ENCODE peak calls at places on chromosomes 5 and 9, in four cellular contexts. One of them, this sample, is unnamed.

GRCh38 chr5:111144352-111144930 is 52.3 kb downstream of the WDR36 start:
- DNase-seq in RPMI7951: peak; percentile 51
- DNase-seq in stimulated activated CD4-positive, alpha-beta T cell treated with anti-CD3 and anti-CD28 coated beads, Interleukin-1b, Interleukin-23, amount 100 ng/mL, for 1 hour: no peak
- DNase-seq in substantia nigra: no peak
- DNase-seq in this sample: no peak

GRCh38 chr9:128005938-128006337 is 25.1 kb upstream of the EEIG1 start:
- DNase-seq in RPMI7951: no peak
- DNase-seq in stimulated activated CD4-positive, alpha-beta T cell treated with anti-CD3 and anti-CD28 coated beads, Interleukin-1b, Interleukin-23, amount 100 ng/mL, for 1 hour: no peak
- DNase-seq in substantia nigra: no peak
- DNase-seq in this sample: no peak

GRCh38 chr9:86321373-86321772 is 32.8 kb downstream of the TUT7 start:
- DNase-seq in RPMI7951: peak; percentile 68
- DNase-seq in stimulated activated CD4-positive, alpha-beta T cell treated with anti-CD3 and anti-CD28 coated beads, Interleukin-1b, Interleukin-23, amount 100 ng/mL, for 1 hour: no peak
- DNase-seq in substantia nigra: no peak
- DNase-seq in this sample: no peak

GRCh38 chr9:81394816-81395215 is 294.5 kb downstream of the TLE1 start:
- DNase-seq in RPMI7951: no peak
- DNase-seq in stimulated activated CD4-positive, alpha-beta T cell treated with anti-CD3 and anti-CD28 coated beads, Interleukin-1b, Interleukin-23, amount 100 ng/mL, for 1 hour: no peak
- DNase-seq in substantia nigra: no peak
- DNase-seq in this sample: no peak

GRCh38 chr9:86054695-86055094 is 44.7 kb downstream of the GOLM1 start:
- DNase-seq in RPMI7951: no peak
- DNase-seq in stimulated activated CD4-positive, alpha-beta T cell treated with anti-CD3 and anti-CD28 coated beads, Interleukin-1b, Interleukin-23, amount 100 ng/mL, for 1 hour: no peak
- DNase-seq in substantia nigra: no peak
- DNase-seq in this sample: no peak

GRCh38 chr5:69527128-69527745 is 32.8 kb upstream of the GTF2H2C start:
- DNase-seq in RPMI7951: no peak
- DNase-seq in stimulated activated CD4-positive, alpha-beta T cell treated with anti-CD3 and anti-CD28 coated beads, Interleukin-1b, Interleukin-23, amount 100 ng/mL, for 1 hour: no peak
- DNase-seq in substantia nigra: no peak
- DNase-seq in this sample: no peak

GRCh38 chr9:3181049-3181953 is 337.4 kb upstream of the PUM3 start:
- DNase-seq in RPMI7951: no peak
- DNase-seq in stimulated activated CD4-positive, alpha-beta T cell treated with anti-CD3 and anti-CD28 coated beads, Interleukin-1b, Interleukin-23, amount 100 ng/mL, for 1 hour: peak; percentile 4
- DNase-seq in substantia nigra: peak; percentile 16
- DNase-seq in this sample: peak; percentile 61

GRCh38 chr9:23571414-23572104 is 254.5 kb downstream of the ELAVL2 start:
- DNase-seq in RPMI7951: no peak
- DNase-seq in stimulated activated CD4-positive, alpha-beta T cell treated with anti-CD3 and anti-CD28 coated beads, Interleukin-1b, Interleukin-23, amount 100 ng/mL, for 1 hour: no peak
- DNase-seq in substantia nigra: no peak
- DNase-seq in this sample: no peak

GRCh38 chr5:177447611-177448243 is 1.1 kb downstream of the PRR7 start:
- DNase-seq in RPMI7951: peak; percentile 96
- DNase-seq in stimulated activated CD4-positive, alpha-beta T cell treated with anti-CD3 and anti-CD28 coated beads, Interleukin-1b, Interleukin-23, amount 100 ng/mL, for 1 hour: no peak
- DNase-seq in substantia nigra: peak; percentile 75
- DNase-seq in this sample: peak; percentile 88

GRCh38 chr9:98010450-98010849 is 27.3 kb downstream of the ANP32B start:
- DNase-seq in RPMI7951: no peak
- DNase-seq in stimulated activated CD4-positive, alpha-beta T cell treated with anti-CD3 and anti-CD28 coated beads, Interleukin-1b, Interleukin-23, amount 100 ng/mL, for 1 hour: no peak
- DNase-seq in substantia nigra: no peak
- DNase-seq in this sample: no peak

GRCh38 chr9:20775683-20776082 is 91.6 kb downstream of the FOCAD start:
- DNase-seq in RPMI7951: no peak
- DNase-seq in stimulated activated CD4-positive, alpha-beta T cell treated with anti-CD3 and anti-CD28 coated beads, Interleukin-1b, Interleukin-23, amount 100 ng/mL, for 1 hour: no peak
- DNase-seq in substantia nigra: no peak
- DNase-seq in this sample: no peak

GRCh38 chr5:39025456-39025855 is 48.7 kb downstream of the RICTOR start:
- DNase-seq in RPMI7951: no peak
- DNase-seq in stimulated activated CD4-positive, alpha-beta T cell treated with anti-CD3 and anti-CD28 coated beads, Interleukin-1b, Interleukin-23, amount 100 ng/mL, for 1 hour: no peak
- DNase-seq in substantia nigra: no peak
- DNase-seq in this sample: no peak

GRCh38 chr5:43573058-43573457 is 16.2 kb upstream of the PAIP1 start:
- DNase-seq in RPMI7951: peak; percentile 26
- DNase-seq in stimulated activated CD4-positive, alpha-beta T cell treated with anti-CD3 and anti-CD28 coated beads, Interleukin-1b, Interleukin-23, amount 100 ng/mL, for 1 hour: no peak
- DNase-seq in substantia nigra: no peak
- DNase-seq in this sample: no peak

GRCh38 chr9:130465383-130466096 is 20.8 kb downstream of the ASS1 start:
- DNase-seq in RPMI7951: no peak
- DNase-seq in stimulated activated CD4-positive, alpha-beta T cell treated with anti-CD3 and anti-CD28 coated beads, Interleukin-1b, Interleukin-23, amount 100 ng/mL, for 1 hour: no peak
- DNase-seq in substantia nigra: no peak
- DNase-seq in this sample: no peak

GRCh38 chr9:123387686-123388085 is 31.7 kb downstream of the CRB2 start:
- DNase-seq in RPMI7951: no peak
- DNase-seq in stimulated activated CD4-positive, alpha-beta T cell treated with anti-CD3 and anti-CD28 coated beads, Interleukin-1b, Interleukin-23, amount 100 ng/mL, for 1 hour: no peak
- DNase-seq in substantia nigra: no peak
- DNase-seq in this sample: no peak

GRCh38 chr5:131413605-131414559 is 150.0 kb downstream of the CDC42SE2 start:
- DNase-seq in RPMI7951: peak; percentile 3
- DNase-seq in stimulated activated CD4-positive, alpha-beta T cell treated with anti-CD3 and anti-CD28 coated beads, Interleukin-1b, Interleukin-23, amount 100 ng/mL, for 1 hour: no peak
- DNase-seq in substantia nigra: no peak
- DNase-seq in this sample: no peak

GRCh38 chr5:61332369-61332745 is 299 bp downstream of the ZSWIM6 start:
- DNase-seq in RPMI7951: peak; percentile 27
- DNase-seq in stimulated activated CD4-positive, alpha-beta T cell treated with anti-CD3 and anti-CD28 coated beads, Interleukin-1b, Interleukin-23, amount 100 ng/mL, for 1 hour: peak; percentile 9
- DNase-seq in substantia nigra: no peak
- DNase-seq in this sample: no peak

GRCh38 chr5:147140558-147140957 is 94.3 kb upstream of the STK32A start:
- DNase-seq in RPMI7951: no peak
- DNase-seq in stimulated activated CD4-positive, alpha-beta T cell treated with anti-CD3 and anti-CD28 coated beads, Interleukin-1b, Interleukin-23, amount 100 ng/mL, for 1 hour: no peak
- DNase-seq in substantia nigra: no peak
- DNase-seq in this sample: no peak

GRCh38 chr9:133961226-133962165 is 30.6 kb downstream of the VAV2 start:
- DNase-seq in RPMI7951: no peak
- DNase-seq in stimulated activated CD4-positive, alpha-beta T cell treated with anti-CD3 and anti-CD28 coated beads, Interleukin-1b, Interleukin-23, amount 100 ng/mL, for 1 hour: no peak
- DNase-seq in substantia nigra: no peak
- DNase-seq in this sample: no peak

GRCh38 chr5:169218862-169219261 is 82.1 kb downstream of the SLIT3 start:
- DNase-seq in RPMI7951: peak; percentile 66
- DNase-seq in stimulated activated CD4-positive, alpha-beta T cell treated with anti-CD3 and anti-CD28 coated beads, Interleukin-1b, Interleukin-23, amount 100 ng/mL, for 1 hour: no peak
- DNase-seq in substantia nigra: no peak
- DNase-seq in this sample: no peak

GRCh38 chr5:150656191-150657132 is 4.6 kb upstream of the MYOZ3 start:
- DNase-seq in RPMI7951: peak; percentile 55
- DNase-seq in stimulated activated CD4-positive, alpha-beta T cell treated with anti-CD3 and anti-CD28 coated beads, Interleukin-1b, Interleukin-23, amount 100 ng/mL, for 1 hour: peak; percentile 43
- DNase-seq in substantia nigra: peak; percentile 60
- DNase-seq in this sample: peak; percentile 24

GRCh38 chr9:14563902-14564578 is 129.2 kb downstream of the ZDHHC21 start:
- DNase-seq in RPMI7951: no peak
- DNase-seq in stimulated activated CD4-positive, alpha-beta T cell treated with anti-CD3 and anti-CD28 coated beads, Interleukin-1b, Interleukin-23, amount 100 ng/mL, for 1 hour: no peak
- DNase-seq in substantia nigra: no peak
- DNase-seq in this sample: no peak

GRCh38 chr9:119951090-119951489 is 581.9 kb upstream of the BRINP1 start:
- DNase-seq in RPMI7951: no peak
- DNase-seq in stimulated activated CD4-positive, alpha-beta T cell treated with anti-CD3 and anti-CD28 coated beads, Interleukin-1b, Interleukin-23, amount 100 ng/mL, for 1 hour: no peak
- DNase-seq in substantia nigra: no peak
- DNase-seq in this sample: no peak

GRCh38 chr5:177530638-177531037 is 13.9 kb upstream of the DDX41 start:
- DNase-seq in RPMI7951: no peak
- DNase-seq in stimulated activated CD4-positive, alpha-beta T cell treated with anti-CD3 and anti-CD28 coated beads, Interleukin-1b, Interleukin-23, amount 100 ng/mL, for 1 hour: no peak
- DNase-seq in substantia nigra: no peak
- DNase-seq in this sample: no peak

GRCh38 chr9:135221951-135222631 is 134.6 kb downstream of the OLFM1 start:
- DNase-seq in RPMI7951: no peak
- DNase-seq in stimulated activated CD4-positive, alpha-beta T cell treated with anti-CD3 and anti-CD28 coated beads, Interleukin-1b, Interleukin-23, amount 100 ng/mL, for 1 hour: no peak
- DNase-seq in substantia nigra: no peak
- DNase-seq in this sample: no peak

GRCh38 chr9:34611811-34612787 is at the start of gene RPP25L:
- DNase-seq in RPMI7951: peak; percentile 81
- DNase-seq in stimulated activated CD4-positive, alpha-beta T cell treated with anti-CD3 and anti-CD28 coated beads, Interleukin-1b, Interleukin-23, amount 100 ng/mL, for 1 hour: peak; percentile 81
- DNase-seq in substantia nigra: peak; percentile 74
- DNase-seq in this sample: peak; percentile 78

GRCh38 chr9:21294904-21295538 is 10.1 kb downstream of the IFNA5 start:
- DNase-seq in RPMI7951: no peak
- DNase-seq in stimulated activated CD4-positive, alpha-beta T cell treated with anti-CD3 and anti-CD28 coated beads, Interleukin-1b, Interleukin-23, amount 100 ng/mL, for 1 hour: no peak
- DNase-seq in substantia nigra: no peak
- DNase-seq in this sample: no peak

GRCh38 chr5:106393276-106393675 is 1277.5 kb downstream of the EFNA5 start:
- DNase-seq in RPMI7951: peak; percentile 12
- DNase-seq in stimulated activated CD4-positive, alpha-beta T cell treated with anti-CD3 and anti-CD28 coated beads, Interleukin-1b, Interleukin-23, amount 100 ng/mL, for 1 hour: no peak
- DNase-seq in substantia nigra: no peak
- DNase-seq in this sample: no peak

GRCh38 chr9:127386981-127387380 is 10.0 kb upstream of the SLC2A8 start:
- DNase-seq in RPMI7951: no peak
- DNase-seq in stimulated activated CD4-positive, alpha-beta T cell treated with anti-CD3 and anti-CD28 coated beads, Interleukin-1b, Interleukin-23, amount 100 ng/mL, for 1 hour: no peak
- DNase-seq in substantia nigra: no peak
- DNase-seq in this sample: no peak

GRCh38 chr9:114430443-114430842 is 42.7 kb upstream of the AKNA start:
- DNase-seq in RPMI7951: no peak
- DNase-seq in stimulated activated CD4-positive, alpha-beta T cell treated with anti-CD3 and anti-CD28 coated beads, Interleukin-1b, Interleukin-23, amount 100 ng/mL, for 1 hour: no peak
- DNase-seq in substantia nigra: no peak
- DNase-seq in this sample: no peak

GRCh38 chr9:121682201-121682600 is 30.8 kb downstream of the DAB2IP start:
- DNase-seq in RPMI7951: no peak
- DNase-seq in stimulated activated CD4-positive, alpha-beta T cell treated with anti-CD3 and anti-CD28 coated beads, Interleukin-1b, Interleukin-23, amount 100 ng/mL, for 1 hour: no peak
- DNase-seq in substantia nigra: no peak
- DNase-seq in this sample: no peak

GRCh38 chr9:99778308-99778707 is 43.4 kb upstream of the NR4A3 start:
- DNase-seq in RPMI7951: peak; percentile 83
- DNase-seq in stimulated activated CD4-positive, alpha-beta T cell treated with anti-CD3 and anti-CD28 coated beads, Interleukin-1b, Interleukin-23, amount 100 ng/mL, for 1 hour: no peak
- DNase-seq in substantia nigra: no peak
- DNase-seq in this sample: no peak

GRCh38 chr5:134435525-134435924 is 23.8 kb upstream of the CDKN2AIPNL start:
- DNase-seq in RPMI7951: peak; percentile 26
- DNase-seq in stimulated activated CD4-positive, alpha-beta T cell treated with anti-CD3 and anti-CD28 coated beads, Interleukin-1b, Interleukin-23, amount 100 ng/mL, for 1 hour: no peak
- DNase-seq in substantia nigra: no peak
- DNase-seq in this sample: no peak

GRCh38 chr5:149386166-149386565 is 7.1 kb upstream of the IL17B start:
- DNase-seq in RPMI7951: no peak
- DNase-seq in stimulated activated CD4-positive, alpha-beta T cell treated with anti-CD3 and anti-CD28 coated beads, Interleukin-1b, Interleukin-23, amount 100 ng/mL, for 1 hour: no peak
- DNase-seq in substantia nigra: no peak
- DNase-seq in this sample: no peak

GRCh38 chr5:112779531-112779930 is 41.8 kb downstream of the APC start:
- DNase-seq in RPMI7951: peak; percentile 3
- DNase-seq in stimulated activated CD4-positive, alpha-beta T cell treated with anti-CD3 and anti-CD28 coated beads, Interleukin-1b, Interleukin-23, amount 100 ng/mL, for 1 hour: no peak
- DNase-seq in substantia nigra: no peak
- DNase-seq in this sample: no peak

GRCh38 chr9:21994526-21994995 is at the start of gene CDKN2B-AS1:
- DNase-seq in RPMI7951: peak; percentile 86
- DNase-seq in stimulated activated CD4-positive, alpha-beta T cell treated with anti-CD3 and anti-CD28 coated beads, Interleukin-1b, Interleukin-23, amount 100 ng/mL, for 1 hour: no peak
- DNase-seq in substantia nigra: no peak
- DNase-seq in this sample: no peak

GRCh38 chr9:91945277-91946074 is 4.6 kb downstream of the ROR2 start:
- DNase-seq in RPMI7951: no peak
- DNase-seq in stimulated activated CD4-positive, alpha-beta T cell treated with anti-CD3 and anti-CD28 coated beads, Interleukin-1b, Interleukin-23, amount 100 ng/mL, for 1 hour: no peak
- DNase-seq in substantia nigra: no peak
- DNase-seq in this sample: no peak

GRCh38 chr9:94920439-94920951 is 194.0 kb downstream of the AOPEP start:
- DNase-seq in RPMI7951: peak; percentile 34
- DNase-seq in stimulated activated CD4-positive, alpha-beta T cell treated with anti-CD3 and anti-CD28 coated beads, Interleukin-1b, Interleukin-23, amount 100 ng/mL, for 1 hour: no peak
- DNase-seq in substantia nigra: no peak
- DNase-seq in this sample: no peak

This sample was measured in anterior cingulate cortex.